ENCODE peak calls at places on chromosome 12, in seven cellular contexts. F, G, R, Y, W, A and X are unnamed samples.

GRCh38 chr12:18430425-18431048 is 169.2 kb downstream of the PIK3C2G start:
- DNase-seq in W (no peak), A (peak), G (peak), R (no peak), Y (peak), F (peak), X (peak)

GRCh38 chr12:6639151-6639773 is 3.5 kb upstream of the LPAR5 start:
- DNase-seq in W (no peak), A (no peak), F (no peak), Y (no peak), R (no peak), G (no peak), X (no peak)

GRCh38 chr12:69739287-69740191 is 879 bp downstream of the RAB3IP start:
- DNase-seq in G (no peak), R (peak), A (peak), W (peak), F (peak), Y (peak), X (peak)

GRCh38 chr12:124466200-124467128 is 100.9 kb downstream of the NCOR2 start:
- DNase-seq in F (peak), Y (no peak), R (peak), A (peak), W (peak), G (no peak), X (no peak)

GRCh38 chr12:103930787-103931536 is 752 bp downstream of the HSP90B1 start:
- DNase-seq in G (no peak), Y (no peak), A (peak), R (no peak), F (peak), W (no peak), X (peak)

GRCh38 chr12:11888029-11888428 is 182.7 kb upstream of the BCL2L14 start:
- DNase-seq in R (no peak), F (no peak), Y (no peak), W (no peak), A (no peak), G (no peak), X (no peak)

GRCh38 chr12:9634177-9634803 is 26.6 kb upstream of the KLRB1 start:
- DNase-seq in Y (peak), R (peak), G (no peak), A (peak), F (no peak), W (peak), X (peak)

GRCh38 chr12:20438307-20438779 is 70.0 kb downstream of the PDE3A start:
- DNase-seq in R (no peak), F (no peak), W (no peak), G (peak), Y (no peak), A (peak), X (no peak)

GRCh38 chr12:15982071-15982470 is 70.9 kb downstream of the DERA start:
- DNase-seq in R (no peak), W (no peak), G (no peak), A (no peak), Y (no peak), F (no peak), X (no peak)

GRCh38 chr12:30200864-30201263 is 417.1 kb upstream of the TMTC1 start:
- DNase-seq in Y (no peak), W (no peak), R (no peak), A (peak), G (no peak), F (no peak), X (peak)

GRCh38 chr12:45561488-45561887 is 168.0 kb upstream of the ARID2 start:
- DNase-seq in Y (no peak), R (no peak), W (no peak), F (no peak), G (no peak), A (no peak), X (no peak)

GRCh38 chr12:59149995-59150642 is 229.8 kb upstream of the LRIG3 start:
- DNase-seq in G (peak), R (no peak), Y (peak), A (peak), W (no peak), F (peak), X (peak)

GRCh38 chr12:65162609-65163008 is 6.8 kb upstream of the LEMD3 start:
- DNase-seq in G (no peak), Y (no peak), F (no peak), A (no peak), R (no peak), W (no peak), X (no peak)

GRCh38 chr12:101847325-101847724 is 16.6 kb upstream of the GNPTAB start:
- DNase-seq in W (no peak), F (no peak), Y (no peak), G (no peak), A (no peak), R (no peak), X (no peak)

GRCh38 chr12:109951136-109951535 is 45.0 kb downstream of the GIT2 start:
- DNase-seq in F (no peak), R (no peak), Y (peak), G (peak), A (peak), W (no peak), X (no peak)

GRCh38 chr12:131230340-131231099 is 276.8 kb downstream of the ADGRD1 start:
- DNase-seq in R (no peak), A (no peak), G (no peak), F (no peak), W (no peak), Y (no peak), X (no peak)

GRCh38 chr12:41932470-41932991 is 212.1 kb downstream of the GXYLT1 start:
- DNase-seq in A (peak), F (peak), Y (no peak), G (no peak), W (no peak), R (no peak), X (peak)

GRCh38 chr12:71799105-71799504 is 40.5 kb upstream of the TBC1D15 start:
- DNase-seq in F (peak), G (no peak), A (peak), W (no peak), R (no peak), Y (no peak), X (peak)

GRCh38 chr12:88578821-88579518 is 1.3 kb downstream of the KITLG start:
- DNase-seq in W (no peak), R (no peak), F (peak), Y (peak), A (no peak), G (no peak), X (peak)

GRCh38 chr12:75208851-75209781 is 523 bp downstream of the KCNC2 start:
- DNase-seq in G (no peak), R (no peak), F (no peak), Y (peak), W (no peak), A (peak), X (peak)

GRCh38 chr12:33439587-33440011 is at the start of gene SYT10:
- DNase-seq in G (no peak), R (no peak), A (peak), W (no peak), Y (no peak), F (no peak), X (peak)

GRCh38 chr12:42568952-42569916 is 20.3 kb downstream of the PRICKLE1 start:
- DNase-seq in A (peak), G (peak), W (no peak), Y (peak), F (peak), R (no peak), X (peak)

GRCh38 chr12:47776471-47777143 is 3.6 kb downstream of the SLC48A1 start:
- DNase-seq in Y (no peak), W (no peak), A (no peak), G (no peak), F (no peak), R (no peak), X (no peak)